ENCODE peak calls at places on chromosome 7, in eight cellular contexts. F is WERI-Rb-1; G is mammary epithelial cell; A is CD8-positive, alpha-beta memory T cell; E is lung; C is MM.1S; D is upper lobe of right lung; X is uterus. U is an unnamed sample.

GRCh38 chr7:22831602-22832001 is 9.0 kb upstream of the TOMM7 start:
- DNase-seq in F (peak), X (no peak), A (no peak), G (no peak), E (no peak), C (no peak), D (no peak), U (no peak)

GRCh38 chr7:130210181-130210935 is 2.7 kb downstream of the SSMEM1 start:
- DNase-seq in F (no peak), A (no peak), G (peak), D (no peak), C (no peak), E (no peak), X (no peak), U (no peak)

GRCh38 chr7:33965116-33965827 is 59.9 kb downstream of the BMPER start:
- DNase-seq in C (no peak), F (no peak), G (no peak), A (no peak), D (no peak), E (no peak), X (no peak), U (no peak)

GRCh38 chr7:125383324-125383723 is 453.7 kb upstream of the POT1 start:
- DNase-seq in F (no peak), G (peak), D (no peak), A (no peak), X (no peak), C (peak), E (no peak), U (no peak)

GRCh38 chr7:111088328-111088727 is 2.6 kb upstream of the LRRN3 start:
- DNase-seq in A (no peak), C (no peak), G (no peak), D (no peak), F (no peak), E (no peak), X (no peak), U (no peak)

GRCh38 chr7:1512781-1513656 is 8.8 kb upstream of the INTS1 start:
- DNase-seq in E (no peak), D (peak), A (no peak), F (no peak), G (peak), C (peak), X (peak), U (peak)

GRCh38 chr7:28956608-28957063 is 1.5 kb downstream of the TRIL start:
- DNase-seq in F (peak), X (peak), G (peak), C (no peak), A (no peak), D (peak), E (peak), U (peak)

GRCh38 chr7:66930341-66930740 is 9.3 kb downstream of the TMEM248 start:
- DNase-seq in D (no peak), F (peak), X (no peak), E (no peak), C (no peak), A (no peak), G (peak), U (no peak)

GRCh38 chr7:74033372-74034311 is 5.7 kb downstream of the ELN start:
- DNase-seq in F (no peak), C (no peak), A (no peak), E (peak), X (peak), G (no peak), D (peak), U (peak)

GRCh38 chr7:157389951-157390730 is 53.3 kb downstream of the DNAJB6 start:
- DNase-seq in F (no peak), E (peak), G (no peak), A (no peak), D (no peak), C (no peak), X (no peak), U (no peak)

GRCh38 chr7:85287126-85287825 is 100.4 kb upstream of the SEMA3D start:
- DNase-seq in C (no peak), X (no peak), A (no peak), E (no peak), F (no peak), G (no peak), D (no peak), U (no peak)

GRCh38 chr7:105962353-105962752 is 711 bp upstream of the CDHR3 start:
- DNase-seq in E (no peak), A (no peak), D (no peak), G (no peak), C (no peak), X (no peak), F (no peak), U (no peak)

GRCh38 chr7:105958037-105958436 is 5.0 kb upstream of the CDHR3 start:
- DNase-seq in A (no peak), G (no peak), C (no peak), E (no peak), X (no peak), D (no peak), F (no peak), U (no peak)

GRCh38 chr7:105963038-105963667 is at the start of gene CDHR3:
- DNase-seq in F (no peak), A (no peak), C (no peak), G (no peak), D (no peak), X (no peak), E (peak), U (no peak)
- H3K27ac ChIP-seq in F (no peak), A (no peak), C (no peak), G (no peak), D (no peak), X (no peak), E (no peak), U (no peak)

DNA sequence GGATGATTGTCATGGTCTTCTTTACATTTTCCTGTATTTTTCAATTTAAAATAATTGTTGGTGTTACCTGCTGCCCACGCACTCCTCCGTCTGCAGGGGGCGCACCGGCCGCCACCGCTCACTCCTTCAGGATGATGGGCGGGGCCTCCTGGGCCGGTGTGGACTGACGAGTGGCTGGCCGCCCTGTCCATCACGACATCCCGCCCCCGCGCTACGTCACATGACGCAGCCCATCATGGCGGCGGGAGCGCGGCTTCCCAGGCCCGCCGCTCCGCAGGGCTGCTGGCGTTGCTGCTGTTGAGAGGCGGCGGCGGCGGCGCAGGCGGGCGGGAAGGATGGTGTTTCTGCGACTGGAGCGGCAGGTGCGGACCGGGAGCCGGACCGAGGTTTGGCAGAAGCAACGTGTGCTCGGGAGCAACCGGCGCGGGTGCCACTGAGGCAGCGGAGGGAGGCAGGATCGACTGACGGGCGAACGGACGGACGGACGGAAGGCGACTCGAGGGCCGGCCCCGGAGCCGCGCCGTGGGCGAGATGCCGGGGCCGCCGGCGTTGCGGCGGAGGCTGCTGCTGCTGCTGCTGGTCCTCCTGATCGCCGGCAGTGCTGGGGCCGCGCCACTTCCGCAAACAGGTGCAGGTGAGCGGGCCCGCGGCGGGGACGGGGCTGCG is at the start of gene LMTK2:
- DNase-seq in X (peak), C (peak), G (peak), A (peak), F (peak), E (peak), D (peak), U (peak)
- H3K27ac ChIP-seq in X (peak), C (peak), G (peak), A (peak), F (peak), E (peak), D (peak), U (peak)

DNA sequence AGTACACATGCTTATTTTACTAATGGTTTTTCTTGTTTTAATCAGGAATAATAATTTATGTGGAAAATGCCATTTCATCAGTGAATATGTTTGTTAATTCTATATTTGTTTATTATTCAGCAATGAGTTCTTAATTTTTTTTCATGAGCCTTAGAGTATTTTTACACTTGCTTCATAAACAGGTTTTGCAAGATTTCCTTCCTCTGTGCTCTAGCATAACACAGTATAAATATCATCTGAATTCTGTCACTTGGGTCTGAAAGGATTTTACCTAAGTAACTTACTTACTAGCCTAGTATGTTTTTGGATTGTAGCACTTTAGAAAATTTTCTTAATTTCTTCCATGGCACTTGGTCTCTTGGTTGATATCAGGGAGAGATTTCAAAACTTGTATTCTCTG is 45.8 kb downstream of the GLCCI1 start:
- DNase-seq in G (no peak), C (no peak), A (no peak), F (no peak), X (no peak), D (no peak), E (no peak), U (no peak)
- H3K27ac ChIP-seq in G (no peak), C (no peak), A (no peak), F (no peak), X (no peak), D (no peak), E (no peak), U (no peak)

GRCh38 chr7:127689194-127689772 is 37.3 kb downstream of the SND1 start:
- DNase-seq in E (no peak), F (no peak), A (no peak), X (no peak), G (peak), C (no peak), D (no peak), U (no peak)
- H3K27ac ChIP-seq in E (no peak), F (no peak), A (no peak), X (no peak), G (no peak), C (no peak), D (no peak), U (no peak)